ENCODE peak calls at places on chromosomes 5 and 9, in nine cellular contexts. F is ovary, P is sigmoid colon, L is suprapubic skin, E is stomach, K is A549, D is K562, T is SK-N-SH, O is upper lobe of left lung. V is an unnamed sample.

GRCh38 chr9:91930475-91930874 is 19.6 kb downstream of the ROR2 start:
- DNase-seq in F (no peak), P (no peak), L (no peak), E (no peak), K (peak), D (no peak), T (no peak), O (no peak), V (no peak)

GRCh38 chr5:170773031-170773985 is 10.2 kb upstream of the GABRP start:
- DNase-seq in F (no peak), P (no peak), L (no peak), E (peak), K (no peak), D (no peak), T (no peak), O (no peak), V (no peak)

GRCh38 chr5:175872287-175873089 is 1.1 kb downstream of the CPLX2 start:
- DNase-seq in F (no peak), P (no peak), L (no peak), E (no peak), K (peak), D (peak), T (peak), O (peak), V (no peak)

GRCh38 chr5:113678924-113679575 is 165.6 kb downstream of the YTHDC2 start:
- DNase-seq in F (no peak), P (no peak), L (no peak), E (no peak), K (peak), D (peak), T (peak), O (no peak), V (no peak)

GRCh38 chr9:108565651-108566378 is 290.0 kb downstream of the ACTL7B start:
- DNase-seq in F (peak), P (peak), L (no peak), E (peak), K (peak), D (peak), T (peak), O (no peak), V (no peak)

GRCh38 chr5:145510324-145510723 is 324.8 kb downstream of the PRELID2 start:
- DNase-seq in F (peak), P (no peak), L (no peak), E (no peak), K (no peak), D (no peak), T (no peak), O (no peak), V (no peak)

GRCh38 chr5:158874814-158875213 is 224.9 kb downstream of the EBF1 start:
- DNase-seq in F (no peak), P (no peak), L (no peak), E (no peak), K (no peak), D (no peak), T (no peak), O (no peak), V (no peak)

GRCh38 chr5:36240779-36241635 is 718 bp downstream of the NADK2 start:
- DNase-seq in F (peak), P (peak), L (peak), E (peak), K (peak), D (peak), T (peak), O (peak), V (peak)

GRCh38 chr5:72938206-72938605 is 17.6 kb upstream of the FCHO2 start:
- DNase-seq in F (no peak), P (no peak), L (no peak), E (no peak), K (no peak), D (no peak), T (no peak), O (no peak), V (no peak)

GRCh38 chr5:104298518-104298917 is 735.9 kb upstream of the NUDT12 start:
- DNase-seq in F (no peak), P (no peak), L (no peak), E (no peak), K (no peak), D (no peak), T (no peak), O (no peak), V (no peak)

GRCh38 chr9:101030022-101030391 is 1.5 kb downstream of the PLPPR1 start:
- DNase-seq in F (no peak), P (no peak), L (no peak), E (no peak), K (no peak), D (no peak), T (no peak), O (no peak), V (no peak)
- TF ChIP-seq EP300 in F (no peak), P (no peak), L (no peak), E (no peak), K (no peak), D (no peak), T (no peak), O (no peak), V (no peak)

GRCh38 chr9:81320909-81321482 is 368.4 kb downstream of the TLE1 start:
- DNase-seq in F (no peak), P (no peak), L (no peak), E (no peak), K (no peak), D (no peak), T (peak), O (no peak), V (no peak)
- TF ChIP-seq EP300 in F (no peak), P (no peak), L (no peak), E (no peak), K (no peak), D (no peak), T (no peak), O (no peak), V (no peak)

DNA sequence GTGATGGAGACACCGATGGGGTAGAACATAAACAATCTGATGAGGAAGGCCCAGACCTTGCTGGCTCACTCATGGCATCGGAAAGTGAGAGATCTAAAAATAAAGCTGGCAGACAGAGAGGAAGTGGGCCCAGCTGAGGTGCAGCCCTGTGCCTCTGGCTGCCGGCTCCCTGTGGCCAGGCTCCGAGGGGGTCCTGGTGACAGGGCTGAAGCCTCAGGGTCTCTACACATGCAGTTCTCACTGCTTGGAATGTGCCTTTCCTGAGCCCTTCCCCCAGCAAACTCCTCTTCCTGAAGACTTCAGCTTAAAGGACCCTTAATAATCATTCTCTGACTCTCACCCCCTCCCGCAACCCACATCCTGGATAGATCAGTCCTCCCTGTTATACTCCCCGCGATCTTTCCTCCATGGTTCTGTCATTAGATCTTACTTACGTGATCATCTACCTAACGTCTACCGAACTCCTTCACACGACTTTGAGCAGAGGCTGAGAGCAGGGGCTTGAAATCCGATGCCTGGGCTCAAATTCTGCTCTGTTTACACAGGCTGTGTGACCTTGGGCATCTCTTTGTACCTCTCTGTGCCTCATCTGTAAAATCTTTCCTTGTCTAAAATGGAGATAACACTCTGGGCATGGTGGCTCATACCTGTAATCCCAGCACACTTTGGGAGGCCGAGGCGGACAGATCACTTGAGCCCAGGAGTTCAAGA is 33.1 kb upstream of the CRB2 start:
- DNase-seq in F (no peak), P (no peak), L (no peak), E (no peak), K (no peak), D (no peak), T (no peak), O (no peak), V (no peak)
- TF ChIP-seq EP300 in F (no peak), P (no peak), L (no peak), E (no peak), K (no peak), D (no peak), T (no peak), O (no peak), V (no peak)

GRCh38 chr5:150409638-150410523 is 2.8 kb downstream of the CD74 start:
- DNase-seq in F (peak), P (peak), L (peak), E (peak), K (peak), D (peak), T (peak), O (no peak), V (no peak)

GRCh38 chr5:150412319-150413175 is at the start of gene CD74:
- DNase-seq in F (peak), P (peak), L (peak), E (peak), K (no peak), D (peak), T (peak), O (peak), V (peak)

GRCh38 chr5:150410524-150411244 is 2.0 kb downstream of the CD74 start:
- DNase-seq in F (peak), P (peak), L (peak), E (peak), K (peak), D (no peak), T (peak), O (no peak), V (no peak)

GRCh38 chr5:150413176-150413901 is 629 bp upstream of the CD74 start:
- DNase-seq in F (no peak), P (no peak), L (peak), E (no peak), K (no peak), D (no peak), T (no peak), O (no peak), V (no peak)

DNA sequence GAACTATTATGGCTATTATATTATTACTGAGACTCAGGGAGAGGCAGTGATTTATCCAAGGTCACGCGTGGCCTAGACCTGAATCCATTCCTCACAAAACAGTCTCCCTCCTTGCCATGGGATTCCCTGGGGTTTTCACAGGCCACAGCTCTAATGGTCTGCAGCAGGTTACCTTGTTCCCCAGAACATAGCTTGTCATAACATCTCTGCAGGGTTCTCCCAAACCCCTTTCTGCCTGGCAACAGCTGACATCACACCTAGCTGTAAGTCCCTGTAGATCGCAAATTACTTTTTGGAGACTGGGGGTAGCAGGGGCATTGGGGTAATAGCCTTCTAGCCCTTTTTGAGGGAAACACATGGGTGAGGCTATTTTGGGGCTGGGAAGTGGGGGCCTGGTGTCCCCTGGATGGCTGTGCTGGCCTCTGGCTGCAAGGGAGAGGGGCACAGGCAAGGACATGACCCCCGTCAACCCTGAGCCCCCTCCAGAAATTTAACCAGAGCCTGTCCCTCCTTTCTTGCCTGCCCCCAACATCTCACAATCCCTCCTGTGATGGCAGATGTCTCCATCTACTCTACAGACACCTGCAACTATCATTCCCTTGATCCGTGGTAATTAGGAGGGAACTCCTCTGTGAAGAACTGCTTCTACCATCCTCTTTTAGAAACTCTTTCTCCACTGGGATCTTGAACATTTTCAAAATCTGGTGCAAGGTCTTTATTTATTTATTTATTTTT is 1.3 kb downstream of the CD74 start:
- DNase-seq in F (peak), P (no peak), L (peak), E (peak), K (no peak), D (no peak), T (no peak), O (no peak), V (no peak)
- TF ChIP-seq EP300 in F (no peak), P (no peak), L (no peak), E (no peak), K (no peak), D (no peak), T (no peak), O (no peak), V (no peak)

GRCh38 chr9:134388976-134389375 is 62.7 kb downstream of the RXRA start:
- DNase-seq in F (no peak), P (no peak), L (no peak), E (no peak), K (no peak), D (no peak), T (no peak), O (no peak), V (no peak)

GRCh38 chr9:134390947-134391318 is 64.7 kb downstream of the RXRA start:
- DNase-seq in F (no peak), P (no peak), L (no peak), E (no peak), K (no peak), D (no peak), T (no peak), O (no peak), V (no peak)

GRCh38 chr9:134389659-134390058 is 63.4 kb downstream of the RXRA start:
- DNase-seq in F (no peak), P (no peak), L (no peak), E (no peak), K (no peak), D (no peak), T (peak), O (no peak), V (no peak)

GRCh38 chr9:134391319-134392231 is 65.3 kb downstream of the RXRA start:
- DNase-seq in F (no peak), P (no peak), L (no peak), E (no peak), K (no peak), D (no peak), T (no peak), O (peak), V (no peak)

GRCh38 chr9:134390537-134390936 is 64.3 kb downstream of the RXRA start:
- DNase-seq in F (no peak), P (no peak), L (no peak), E (no peak), K (no peak), D (no peak), T (no peak), O (no peak), V (no peak)
- TF ChIP-seq EP300 in F (no peak), P (no peak), L (no peak), E (no peak), K (no peak), D (no peak), T (no peak), O (no peak), V (no peak)

DNA sequence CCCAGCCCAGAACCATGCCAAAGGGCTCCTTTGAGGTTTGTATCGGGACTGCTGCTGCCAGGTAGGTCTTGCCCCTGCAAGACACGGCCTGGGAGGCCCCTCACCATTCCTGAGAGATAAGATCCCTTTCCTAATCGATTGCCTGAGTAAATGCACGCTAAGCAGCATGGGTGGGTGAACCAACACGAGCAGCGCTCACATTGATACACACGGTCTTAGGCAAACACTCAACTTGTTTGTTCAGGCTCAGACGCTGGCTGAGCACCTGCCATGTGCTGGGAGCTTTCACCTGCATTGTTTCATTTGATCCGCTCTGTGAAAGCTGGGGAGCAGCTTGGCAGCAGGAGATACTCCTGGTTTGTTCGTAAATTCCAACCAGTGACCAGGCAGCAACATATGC is 76.9 kb upstream of the NEURL1B start:
- DNase-seq in F (no peak), P (no peak), L (no peak), E (peak), K (no peak), D (no peak), T (no peak), O (no peak), V (no peak)
- TF ChIP-seq EP300 in F (no peak), P (no peak), L (no peak), E (no peak), K (no peak), D (no peak), T (no peak), O (no peak), V (no peak)

DNA sequence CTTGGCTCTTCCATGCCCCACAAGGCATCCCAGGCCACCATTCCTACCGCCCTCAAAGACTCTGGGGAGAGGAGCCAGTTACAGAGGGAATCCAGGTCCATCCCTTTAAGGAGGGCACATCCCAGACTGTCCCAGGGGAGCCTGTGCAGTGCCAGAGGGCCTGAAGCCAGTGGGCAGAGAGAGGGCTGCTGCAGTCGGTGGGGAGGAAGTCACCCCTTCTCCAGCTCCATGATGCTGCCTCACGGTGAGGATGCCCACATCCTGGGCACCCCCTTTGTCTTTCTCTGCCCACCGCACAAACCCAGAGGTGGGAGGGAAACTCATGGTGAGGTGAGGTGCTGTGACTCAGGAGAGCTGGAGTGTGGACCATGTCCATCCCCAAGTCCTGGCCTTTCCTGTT is 26.3 kb upstream of the ANKRD33B start:
- DNase-seq in F (no peak), P (peak), L (no peak), E (no peak), K (no peak), D (no peak), T (no peak), O (no peak), V (no peak)
- TF ChIP-seq EP300 in F (no peak), P (no peak), L (no peak), E (no peak), K (no peak), D (no peak), T (no peak), O (no peak), V (no peak)

GRCh38 chr9:18421391-18421790 is 52.6 kb upstream of the ADAMTSL1 start:
- DNase-seq in F (no peak), P (no peak), L (no peak), E (no peak), K (no peak), D (no peak), T (no peak), O (no peak), V (no peak)
- TF ChIP-seq EP300 in F (no peak), P (no peak), L (no peak), E (no peak), K (no peak), D (no peak), T (no peak), O (no peak), V (no peak)

GRCh38 chr9:61670616-61671015 is 480.8 kb downstream of the SPATA31A7 start:
- DNase-seq in F (no peak), P (peak), L (peak), E (no peak), K (no peak), D (no peak), T (no peak), O (no peak), V (peak)
- TF ChIP-seq EP300 in F (no peak), P (no peak), L (no peak), E (no peak), K (no peak), D (no peak), T (no peak), O (no peak), V (no peak)

DNA sequence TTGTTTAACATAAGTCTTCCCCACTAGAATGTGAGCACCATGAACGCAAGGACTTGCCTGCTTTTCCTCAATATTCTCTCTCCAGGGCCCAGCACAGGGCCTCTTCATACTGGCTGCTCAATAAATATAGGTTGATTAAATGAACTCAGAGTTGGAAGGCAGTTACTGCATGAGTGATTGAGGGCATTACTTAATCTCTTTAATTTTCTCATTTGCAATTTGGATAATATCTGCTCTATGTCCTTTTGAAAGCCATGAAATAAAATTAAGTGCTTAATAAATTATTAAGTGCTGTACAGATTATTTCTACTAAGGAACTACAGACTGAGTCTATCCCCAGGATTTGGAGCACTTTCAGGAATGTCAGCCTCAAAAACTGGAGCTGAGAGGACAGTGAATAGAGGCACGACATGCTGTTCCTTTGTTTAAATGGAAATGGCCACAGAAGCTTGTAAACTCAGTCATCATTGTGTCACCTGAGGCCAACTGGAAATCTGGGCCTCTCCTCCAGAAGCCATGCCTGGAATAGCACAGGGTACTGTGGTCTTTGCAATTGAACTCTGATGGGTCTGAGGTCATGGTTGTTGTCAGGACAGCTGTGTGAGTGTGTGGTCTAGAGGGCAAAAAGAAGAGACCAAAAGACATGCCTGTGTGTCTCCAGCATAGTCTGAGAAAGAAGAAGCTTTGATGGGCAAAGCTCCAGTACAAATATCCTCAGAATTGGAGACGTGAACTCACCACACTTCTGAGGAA is 86.1 kb downstream of the SH3TC2 start:
- DNase-seq in F (no peak), P (no peak), L (no peak), E (no peak), K (no peak), D (no peak), T (no peak), O (no peak), V (no peak)
- TF ChIP-seq EP300 in F (no peak), P (no peak), L (no peak), E (no peak), K (no peak), D (no peak), T (peak), O (no peak), V (no peak)

V was measured in esophagus muscularis mucosa.